ENCODE peak calls at places on chromosomes 3 and 15, in ten cellular contexts. E is SK-N-MC, M is pancreas, N is Karpas-422, Q is SJSA1, O is heart left ventricle, J is transverse colon, Z is mammary epithelial cell, V is left lung, F is GM23248. C is an unnamed sample.

GRCh38 chr3:184241447-184242296 is 7.1 kb downstream of the ALG3 start:
- DNase-seq in N (peak), M (peak), Q (no peak), E (no peak), Z (no peak), F (peak), J (peak), V (peak), O (no peak), C (no peak)

GRCh38 chr15:37289109-37289765 is 188.9 kb upstream of the MEIS2 start:
- DNase-seq in Z (peak), V (no peak), O (no peak), N (peak), J (no peak), F (peak), M (no peak), Q (no peak), E (no peak), C (no peak)

GRCh38 chr15:25374143-25374542 is 64.7 kb downstream of the UBE3A start:
- DNase-seq in N (no peak), Z (no peak), Q (no peak), F (no peak), M (no peak), O (no peak), V (no peak), E (no peak), J (no peak), C (no peak)

GRCh38 chr3:179768080-179768479 is 115.2 kb downstream of the USP13 start:
- DNase-seq in Q (no peak), J (peak), M (no peak), Z (peak), O (no peak), V (no peak), E (peak), N (no peak), F (peak), C (no peak)

GRCh38 chr3:64318670-64319271 is 93.5 kb upstream of the PRICKLE2 start:
- DNase-seq in M (no peak), Q (no peak), E (no peak), Z (no peak), N (no peak), J (no peak), O (no peak), F (no peak), V (no peak), C (no peak)

GRCh38 chr15:74383695-74384565 is 16.5 kb upstream of the CYP11A1 start:
- DNase-seq in V (peak), N (peak), Q (no peak), E (no peak), O (no peak), F (peak), Z (peak), J (no peak), M (no peak), C (peak)

GRCh38 chr3:185976977-185977678 is 39.3 kb upstream of the TRA2B start:
- DNase-seq in J (peak), Q (peak), N (peak), E (no peak), Z (peak), F (peak), M (peak), O (peak), V (peak), C (peak)

GRCh38 chr3:108472011-108472591 is 38.3 kb downstream of the MYH15 start:
- DNase-seq in F (peak), N (no peak), Z (peak), M (no peak), J (no peak), O (no peak), Q (no peak), V (no peak), E (no peak), C (no peak)

GRCh38 chr15:77775373-77775772 is 142.7 kb upstream of the LINGO1 start:
- DNase-seq in N (no peak), M (no peak), V (no peak), Z (no peak), E (no peak), O (no peak), F (no peak), Q (no peak), J (no peak), C (no peak)

GRCh38 chr15:88061452-88061851 is 195.1 kb downstream of the NTRK3 start:
- DNase-seq in Q (no peak), F (no peak), M (no peak), J (no peak), O (no peak), N (no peak), E (no peak), V (no peak), Z (no peak), C (no peak)

GRCh38 chr3:4730734-4731133 is 237.6 kb downstream of the ITPR1 start:
- DNase-seq in J (no peak), F (no peak), O (peak), M (no peak), Q (no peak), N (no peak), Z (no peak), E (no peak), V (no peak), C (no peak)

GRCh38 chr3:95154775-95155174 is 1091.9 kb downstream of the NSUN3 start:
- DNase-seq in M (no peak), Q (peak), V (no peak), O (no peak), Z (peak), J (no peak), E (no peak), F (no peak), N (no peak), C (no peak)

GRCh38 chr3:39981547-39982184 is 172.3 kb downstream of the MYRIP start:
- DNase-seq in M (no peak), J (no peak), V (no peak), O (no peak), N (peak), E (no peak), F (no peak), Q (no peak), Z (no peak), C (no peak)

GRCh38 chr3:69647710-69648109 is 91.6 kb upstream of the MITF start:
- DNase-seq in Z (peak), V (no peak), F (no peak), M (no peak), Q (no peak), J (no peak), N (no peak), E (no peak), O (no peak), C (no peak)

GRCh38 chr3:115706311-115706829 is 83.1 kb downstream of the GAP43 start:
- DNase-seq in J (no peak), Q (no peak), E (no peak), F (no peak), N (no peak), M (no peak), V (no peak), O (no peak), Z (no peak), C (no peak)

GRCh38 chr15:36617529-36618196 is 38.2 kb downstream of the CDIN1 start:
- DNase-seq in N (no peak), O (no peak), Z (no peak), Q (no peak), J (no peak), V (no peak), M (no peak), E (no peak), F (no peak), C (no peak)

GRCh38 chr3:33439421-33440327 is 531 bp downstream of the UBP1 start:
- DNase-seq in V (peak), O (peak), Z (peak), Q (peak), J (peak), E (no peak), N (peak), F (peak), M (peak), C (peak)

GRCh38 chr3:126770096-126770495 is 66.1 kb downstream of the CHCHD6 start:
- DNase-seq in O (no peak), Q (no peak), J (no peak), M (no peak), V (no peak), N (no peak), F (no peak), Z (no peak), E (no peak), C (no peak)

GRCh38 chr3:119580148-119580760 is 962 bp downstream of the ADPRH start:
- DNase-seq in V (no peak), O (no peak), J (peak), Q (no peak), M (no peak), N (peak), E (no peak), F (peak), Z (no peak), C (no peak)

GRCh38 chr15:72934921-72935320 is 117.3 kb upstream of the NEO1 start:
- DNase-seq in V (no peak), M (no peak), F (no peak), O (no peak), Z (no peak), N (no peak), J (no peak), E (no peak), Q (no peak), C (no peak)

GRCh38 chr15:72936237-72936636 is 116.0 kb upstream of the NEO1 start:
- DNase-seq in Z (no peak), F (no peak), J (no peak), N (no peak), Q (no peak), M (no peak), E (no peak), O (no peak), V (no peak), C (no peak)

GRCh38 chr15:72934006-72934405 is 118.3 kb upstream of the NEO1 start:
- DNase-seq in F (peak), Q (no peak), N (no peak), J (no peak), V (no peak), Z (peak), O (no peak), M (no peak), E (no peak), C (no peak)

GRCh38 chr15:72936691-72937679 is 115.3 kb upstream of the NEO1 start:
- DNase-seq in F (no peak), N (no peak), O (no peak), Q (no peak), M (no peak), E (no peak), Z (no peak), V (no peak), J (no peak), C (no peak)

DNA sequence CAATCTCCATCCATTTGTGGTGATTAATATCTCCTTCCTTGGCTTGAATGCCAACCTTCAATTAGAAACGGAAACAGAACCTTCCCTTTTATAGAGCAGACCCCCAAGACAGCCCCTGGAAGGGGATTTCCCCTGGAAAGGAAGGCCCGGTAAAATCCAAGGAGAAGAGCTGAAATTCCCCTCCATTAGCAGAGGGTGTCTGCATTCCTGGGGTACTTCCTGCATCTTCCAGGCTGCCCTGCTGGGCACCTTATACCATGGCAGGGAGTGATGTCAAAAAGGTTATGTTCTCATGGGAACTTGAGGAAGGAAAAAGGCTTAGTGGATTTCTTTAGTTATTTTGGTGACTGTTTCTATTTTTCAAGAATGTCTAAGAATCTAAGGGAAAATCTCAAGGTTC is 116.7 kb upstream of the NEO1 start:
- DNase-seq in M (no peak), Q (no peak), O (no peak), V (no peak), J (no peak), E (no peak), F (no peak), N (no peak), Z (no peak), C (no peak)
- H3K27ac ChIP-seq in M (no peak), Q (peak), O (no peak), V (no peak), J (no peak), E (no peak), F (no peak), N (no peak), Z (no peak), C (no peak)

DNA sequence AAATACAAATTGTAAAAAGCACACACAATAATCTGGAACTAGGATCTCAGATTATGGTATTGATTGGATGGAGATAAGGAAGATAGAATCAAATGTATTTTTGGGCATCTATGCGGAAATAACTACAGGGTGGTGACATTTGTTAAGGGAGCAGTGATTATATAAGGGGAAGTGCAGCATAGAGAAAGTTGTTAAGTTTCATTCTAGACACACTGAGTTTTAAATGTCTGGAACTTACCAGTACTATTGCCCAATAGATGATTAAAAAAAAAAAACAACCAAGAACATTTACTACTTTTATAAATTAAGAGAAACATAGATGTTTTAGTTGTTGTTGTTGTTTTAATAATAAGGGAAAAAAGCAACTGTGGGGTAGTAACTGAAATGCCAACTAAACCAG is 32.1 kb upstream of the C3orf38 start:
- DNase-seq in E (no peak), N (no peak), M (no peak), J (no peak), V (no peak), Z (no peak), O (no peak), F (no peak), Q (no peak), C (no peak)
- H3K27ac ChIP-seq in E (no peak), N (no peak), M (no peak), J (no peak), V (no peak), Z (no peak), O (no peak), F (no peak), Q (no peak), C (no peak)

DNA sequence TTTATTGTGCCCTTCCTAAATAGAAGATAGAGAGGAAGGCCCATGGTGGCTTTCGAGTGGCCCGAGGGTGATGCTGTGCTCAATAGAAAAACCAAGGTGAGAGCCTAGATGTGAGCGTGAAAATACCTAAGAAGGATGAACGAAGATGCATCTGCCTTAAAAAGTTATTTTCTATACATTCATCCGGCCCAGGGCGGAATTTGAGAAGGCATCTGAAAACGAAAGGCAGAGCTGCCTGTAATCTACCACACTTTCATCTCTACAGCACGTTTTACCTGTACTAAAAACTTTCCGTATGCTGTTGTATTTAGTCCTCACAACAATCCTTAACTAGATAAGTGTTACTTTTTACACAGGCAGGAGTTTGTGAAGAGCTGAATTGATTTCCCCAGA is 1.4 kb downstream of the DUT start:
- DNase-seq in E (no peak), O (no peak), V (no peak), M (no peak), J (no peak), F (no peak), N (peak), Z (no peak), Q (no peak), C (no peak)
- H3K27ac ChIP-seq in E (no peak), O (no peak), V (no peak), M (no peak), J (no peak), F (no peak), N (peak), Z (peak), Q (peak), C (no peak)

DNA sequence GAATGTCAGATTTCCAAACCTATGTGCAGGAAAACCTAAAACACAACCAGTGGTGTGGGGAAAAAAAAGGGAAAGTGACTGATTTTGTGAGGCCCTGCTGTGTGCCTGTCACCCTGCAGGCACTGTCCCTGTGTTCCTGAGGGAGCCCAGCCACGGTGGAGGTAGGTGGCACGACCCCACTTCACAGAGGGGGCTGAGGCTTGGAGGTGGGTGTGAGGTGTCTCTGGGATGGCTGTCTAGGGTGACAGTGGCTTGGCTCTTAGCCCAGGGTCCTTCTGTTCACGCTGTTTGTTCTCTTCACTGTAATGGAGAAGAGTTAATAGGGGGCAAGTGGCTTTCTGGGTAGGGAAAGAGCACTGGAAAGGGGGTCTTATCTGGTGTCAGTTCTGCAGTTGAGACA is 22.6 kb downstream of the RASGRF1 start:
- DNase-seq in M (no peak), E (no peak), Z (no peak), Q (no peak), N (no peak), J (no peak), V (no peak), F (no peak), O (no peak), C (no peak)
- H3K27ac ChIP-seq in M (no peak), E (no peak), Z (no peak), Q (no peak), N (no peak), J (no peak), V (no peak), F (no peak), O (no peak), C (no peak)

DNA sequence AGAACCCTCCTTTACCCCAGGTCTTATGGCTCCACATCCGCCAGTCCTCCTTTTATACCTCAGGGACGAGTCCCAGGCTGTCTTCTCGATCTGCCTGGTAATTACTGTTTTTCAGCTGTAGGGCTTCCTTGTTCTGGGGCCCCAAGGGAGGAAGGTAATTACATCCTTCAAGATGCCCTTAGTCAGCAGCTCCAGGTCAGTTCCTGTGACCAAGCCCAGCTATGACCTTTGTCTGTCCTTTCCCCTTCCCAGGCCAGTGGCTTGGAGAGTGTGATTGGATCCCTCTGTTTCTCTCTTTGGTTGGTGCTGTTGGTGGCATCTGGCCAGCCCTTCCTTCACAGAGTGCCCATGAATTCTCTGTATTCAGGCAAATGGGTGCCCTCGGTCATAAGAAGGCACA is 92.6 kb downstream of the AAGAB start:
- DNase-seq in N (no peak), O (no peak), M (no peak), Q (no peak), V (no peak), Z (no peak), F (no peak), E (no peak), J (no peak), C (no peak)
- H3K27ac ChIP-seq in N (no peak), O (no peak), M (no peak), Q (no peak), V (no peak), Z (no peak), F (no peak), E (no peak), J (peak), C (peak)

DNA sequence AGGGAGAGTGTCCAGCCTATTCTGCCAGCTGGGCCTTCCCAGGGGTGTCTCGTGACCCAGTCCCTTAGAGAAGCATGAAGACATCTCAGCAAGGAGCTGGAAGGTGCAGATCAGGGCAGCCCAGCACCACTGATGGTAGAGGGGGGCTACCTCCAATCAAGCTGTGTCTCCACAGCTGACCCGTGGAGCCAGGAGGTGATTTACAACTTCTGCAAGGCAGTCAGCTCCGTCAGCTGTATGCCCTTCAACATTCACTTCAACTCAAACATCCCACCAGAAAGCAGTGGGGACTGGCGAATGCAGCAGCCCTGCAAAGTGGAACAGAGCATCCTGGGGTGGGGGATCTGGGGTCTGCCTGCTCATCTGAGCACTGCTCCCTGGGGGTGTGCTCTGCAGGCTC is 32.6 kb upstream of the FRG2C start:
- DNase-seq in Z (no peak), V (no peak), M (no peak), F (no peak), J (no peak), E (no peak), N (no peak), O (no peak), Q (no peak), C (no peak)
- H3K27ac ChIP-seq in Z (no peak), V (no peak), M (no peak), F (no peak), J (no peak), E (no peak), N (no peak), O (no peak), Q (no peak), C (no peak)

GRCh38 chr3:156820687-156821070 is 5.5 kb upstream of the LEKR1 start:
- DNase-seq in M (no peak), E (no peak), N (peak), Z (no peak), Q (no peak), J (no peak), F (peak), V (no peak), O (no peak), C (no peak)

GRCh38 chr3:156819842-156820686 is 6.1 kb upstream of the LEKR1 start:
- DNase-seq in N (no peak), J (no peak), E (peak), Q (no peak), Z (no peak), M (no peak), F (no peak), V (no peak), O (no peak), C (no peak)

GRCh38 chr3:156817931-156818765 is 8.0 kb upstream of the LEKR1 start:
- DNase-seq in N (no peak), M (no peak), Z (peak), F (peak), E (no peak), V (no peak), J (no peak), Q (no peak), O (no peak), C (no peak)

GRCh38 chr3:156816794-156817741 is 9.1 kb upstream of the LEKR1 start:
- DNase-seq in M (peak), V (peak), N (peak), J (peak), E (no peak), F (peak), Q (peak), Z (peak), O (peak), C (peak)

DNA sequence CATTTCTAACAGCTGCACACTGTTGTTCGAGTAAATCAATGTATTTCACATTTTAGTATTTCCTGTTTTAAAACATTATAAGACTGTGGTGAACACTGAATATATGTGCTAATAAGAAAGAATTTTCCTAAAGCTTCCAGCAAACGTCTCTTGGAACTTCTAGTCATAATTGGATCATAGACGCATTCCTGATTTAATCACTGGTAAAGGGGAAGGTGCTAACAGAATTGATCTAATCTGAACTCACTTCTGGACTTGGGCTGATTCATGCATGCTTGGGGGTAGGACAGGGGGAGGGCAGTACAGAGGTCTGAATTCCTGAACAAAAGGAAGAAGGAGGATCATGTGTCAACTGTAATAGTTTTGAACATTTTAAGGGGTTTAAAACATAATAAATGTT is 7.3 kb upstream of the LEKR1 start:
- DNase-seq in J (no peak), M (no peak), Q (no peak), F (peak), Z (peak), O (no peak), V (no peak), N (no peak), E (no peak), C (no peak)
- H3K27ac ChIP-seq in J (no peak), M (no peak), Q (peak), F (peak), Z (peak), O (no peak), V (no peak), N (no peak), E (peak), C (no peak)

C was measured in breast epithelium.